ENCODE peak calls at places on chromosomes 3 and 15, in seven cellular contexts. B, M, S, W, Y, U and G are unnamed samples. For H3K4me1, the result is how much of the 10 kb centered on the place peaks cover.

GRCh38 chr15:61411941-61412510 is 182.9 kb upstream of the RORA start:
- DNase-seq in M (no peak), Y (no peak), S (no peak), W (no peak), U (no peak), B (no peak), G (no peak)

GRCh38 chr3:25971736-25972135 is 181.8 kb downstream of the OXSM start:
- DNase-seq in Y (no peak), S (no peak), W (no peak), B (no peak), U (no peak), M (no peak), G (no peak)

GRCh38 chr3:113287111-113287817 is 75.9 kb downstream of the BOC start:
- DNase-seq in S (no peak), Y (no peak), W (no peak), M (no peak), B (no peak), U (peak), G (no peak)

GRCh38 chr15:101562428-101563059 is 73.0 kb upstream of the PCSK6 start:
- DNase-seq in M (no peak), Y (no peak), S (no peak), B (no peak), U (no peak), W (no peak), G (peak)

GRCh38 chr15:83030021-83030420 is 18.6 kb upstream of the C15orf40 start:
- DNase-seq in S (no peak), U (peak), Y (no peak), M (peak), B (no peak), W (no peak), G (no peak)

GRCh38 chr3:24042174-24042878 is 97.2 kb downstream of the NR1D2 start:
- DNase-seq in M (no peak), B (no peak), W (no peak), S (no peak), Y (no peak), U (peak), G (no peak)

GRCh38 chr3:67109651-67110204 is 111.6 kb downstream of the KBTBD8 start:
- DNase-seq in U (peak), M (peak), S (no peak), B (no peak), Y (peak), W (no peak), G (no peak)

GRCh38 chr15:98896802-98897732 is 110.5 kb downstream of the PGPEP1L start:
- DNase-seq in U (peak), Y (no peak), W (no peak), S (no peak), B (no peak), M (no peak), G (peak)

GRCh38 chr15:64149424-64150235 is 1.9 kb upstream of the SNX22 start:
- DNase-seq in S (no peak), Y (no peak), U (no peak), W (no peak), B (no peak), M (peak), G (no peak)

GRCh38 chr3:122030381-122031122 is 8.5 kb upstream of the ILDR1 start:
- DNase-seq in U (peak), S (no peak), W (no peak), Y (no peak), B (no peak), M (no peak), G (no peak)

GRCh38 chr3:178705925-178706324 is 169.7 kb downstream of the KCNMB2 start:
- DNase-seq in B (no peak), S (no peak), M (peak), W (no peak), Y (no peak), U (peak), G (no peak)

GRCh38 chr3:50323092-50323600 is 601 bp upstream of the HYAL2 start:
- DNase-seq in S (no peak), Y (no peak), W (no peak), U (no peak), M (no peak), B (no peak), G (no peak)

GRCh38 chr3:50321146-50321843 is 1.2 kb downstream of the HYAL2 start:
- DNase-seq in W (peak), M (peak), U (peak), S (peak), B (peak), Y (peak), G (peak)

GRCh38 chr3:50322386-50323091 is at the start of gene HYAL2:
- DNase-seq in Y (no peak), B (no peak), W (peak), M (peak), U (no peak), S (no peak), G (peak)

GRCh38 chr3:50320853-50321145 is 1.7 kb downstream of the HYAL2 start:
- DNase-seq in U (no peak), B (no peak), Y (no peak), S (no peak), M (no peak), W (no peak), G (no peak)

DNA sequence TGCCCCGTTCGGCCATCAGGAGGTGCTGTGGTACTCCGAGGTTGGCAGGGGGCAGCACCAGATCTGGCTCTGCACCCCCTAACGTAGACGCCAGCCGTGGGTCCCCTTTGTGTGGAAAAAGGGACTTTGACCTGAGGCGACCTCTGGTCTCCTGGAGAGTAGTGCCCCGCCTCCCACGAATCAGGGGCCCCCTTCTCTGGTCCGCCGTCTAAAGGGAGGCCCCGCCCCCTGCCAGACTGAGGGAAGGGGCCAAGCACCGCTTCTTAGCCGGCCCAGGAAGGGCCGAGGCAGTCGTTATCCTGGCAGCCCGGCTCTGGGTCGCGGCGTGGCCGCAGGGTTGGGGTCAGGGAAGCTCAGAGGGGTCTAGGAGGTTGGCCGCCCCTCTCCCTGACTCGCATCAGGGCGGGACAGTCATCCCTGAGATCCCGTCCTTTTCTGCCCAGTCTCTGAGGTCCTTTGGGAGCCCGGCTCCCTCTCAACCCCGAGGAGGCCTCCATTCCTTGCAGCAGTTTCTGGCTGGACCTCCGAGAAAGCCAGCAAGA is 630 bp downstream of the HYAL2 start:
- DNase-seq in S (no peak), M (no peak), W (no peak), U (no peak), Y (no peak), B (no peak), G (no peak)
- H3K4me1 ChIP-seq in S (under half), M (under half), W (half or more), U (under half), Y (under half), B (half or more), G (half or more)

DNA sequence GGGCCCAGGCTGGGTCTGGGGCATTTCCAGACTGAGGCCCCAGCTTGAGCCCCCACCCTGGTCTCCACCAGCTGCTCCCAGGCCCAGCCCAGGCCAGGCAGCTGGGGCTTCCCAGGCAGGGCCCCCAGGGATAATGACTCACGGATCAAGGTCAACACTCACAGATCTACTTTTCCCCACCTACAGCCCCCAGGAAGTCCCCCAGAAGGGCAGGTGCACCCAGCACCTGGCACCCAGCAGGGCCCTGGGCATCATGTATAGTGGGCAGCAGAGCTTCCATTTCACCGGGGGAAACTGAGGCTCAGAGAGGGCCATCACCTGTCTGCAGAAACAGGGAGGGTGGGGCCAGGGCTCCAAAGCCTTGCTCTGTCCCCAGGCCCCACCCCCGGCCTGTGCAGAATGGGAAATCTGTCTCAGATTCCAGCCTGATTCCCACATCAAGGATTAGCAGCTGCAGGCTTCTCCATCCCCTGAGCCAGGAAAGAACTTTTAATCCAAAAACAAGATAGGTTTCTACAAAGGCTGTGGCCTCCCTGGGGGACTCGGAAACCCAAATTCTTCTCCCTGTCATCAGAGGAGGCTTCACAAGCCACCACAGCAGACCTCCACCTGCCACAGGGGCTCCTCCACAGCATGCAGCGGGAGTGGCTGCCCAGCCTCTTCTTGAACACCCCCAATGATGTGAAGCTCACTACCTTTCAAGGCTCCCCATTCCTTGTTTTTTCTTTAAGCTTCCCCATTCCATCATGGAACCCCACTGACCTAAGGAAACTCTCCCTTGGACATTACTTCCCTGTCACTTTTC is 49.8 kb downstream of the IQSEC1 start:
- DNase-seq in B (no peak), M (no peak), Y (no peak), W (peak), S (no peak), U (peak), G (no peak)
- H3K4me1 ChIP-seq in B (under half), M (under half), Y (under half), W (under half), S (under half), U (under half), G (half or more)

GRCh38 chr15:79090487-79091203 is at the start of gene RASGRF1:
- DNase-seq in M (peak), W (peak), Y (peak), B (no peak), S (no peak), U (no peak), G (peak)
- H3K4me1 ChIP-seq in M (under half), W (under half), Y (under half), B (under half), S (under half), U (under half), G (under half)

GRCh38 chr3:15726881-15727280 is 70.9 kb downstream of the ANKRD28 start:
- DNase-seq in U (no peak), M (no peak), B (no peak), W (no peak), Y (no peak), S (no peak), G (no peak)

GRCh38 chr3:15722877-15723623 is 74.7 kb downstream of the ANKRD28 start:
- DNase-seq in Y (no peak), M (no peak), W (no peak), B (no peak), U (no peak), S (no peak), G (no peak)

GRCh38 chr3:15726043-15726442 is 71.7 kb downstream of the ANKRD28 start:
- DNase-seq in M (peak), Y (no peak), U (peak), W (no peak), B (no peak), S (no peak), G (no peak)

GRCh38 chr3:15723624-15723884 is 74.2 kb downstream of the ANKRD28 start:
- DNase-seq in W (no peak), Y (no peak), U (no peak), S (no peak), B (no peak), M (no peak), G (no peak)

DNA sequence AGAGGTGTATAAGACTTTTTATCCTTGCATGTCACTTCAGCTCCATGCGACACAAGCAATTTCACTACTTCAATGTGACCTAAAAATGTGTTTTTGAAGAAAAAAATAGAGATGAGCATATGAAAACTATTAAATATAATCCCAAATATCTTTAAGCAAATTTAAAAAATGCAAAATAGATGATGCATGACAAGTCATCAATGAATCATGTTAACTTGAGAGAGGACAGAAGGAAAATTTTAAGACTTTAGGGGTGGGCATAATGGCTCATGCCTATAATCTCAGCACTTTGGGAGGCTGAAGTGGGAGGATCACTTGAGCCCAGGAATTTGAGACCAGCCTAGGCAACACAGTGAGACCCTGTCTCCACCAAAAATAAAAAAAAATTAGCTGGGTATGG is 73.3 kb downstream of the ANKRD28 start:
- DNase-seq in S (no peak), M (no peak), W (no peak), B (no peak), Y (no peak), U (no peak), G (no peak)
- H3K4me1 ChIP-seq in S (under half), M (under half), W (under half), B (under half), Y (under half), U (under half), G (under half)